ENCODE peak calls at places on chromosomes 4 and X, in six cellular contexts. R is K562, G is WTC11, W is HCT116, B is GM12878, O is H1. S is an unnamed sample.

GRCh38 chr4:122152699-122153328 is 683 bp downstream of the BLTP1 start:
- DNase-seq in W (no peak), O (no peak), B (no peak), G (peak), R (peak), S (peak)

GRCh38 chr4:92305148-92305877 is 1.5 kb downstream of the GRID2 start:
- DNase-seq in G (peak), W (peak), R (no peak), B (no peak), O (peak), S (no peak)

GRCh38 chrX:41051303-41051702 is 33.9 kb upstream of the USP9X start:
- DNase-seq in B (no peak), W (no peak), R (no peak), G (no peak), O (no peak), S (no peak)

GRCh38 chr4:37370052-37370451 is 125.5 kb downstream of the NWD2 start:
- DNase-seq in W (no peak), B (no peak), O (no peak), G (no peak), R (no peak), S (no peak)

GRCh38 chrX:82934980-82935379 is 573.1 kb upstream of the POU3F4 start:
- DNase-seq in G (no peak), R (no peak), O (no peak), B (no peak), W (no peak), S (no peak)

GRCh38 chr4:10184051-10184450 is 67.5 kb upstream of the WDR1 start:
- DNase-seq in B (no peak), R (no peak), W (no peak), G (no peak), O (no peak), S (no peak)

GRCh38 chr4:152039085-152039484 is 278.3 kb upstream of the GATB start:
- DNase-seq in W (no peak), R (no peak), O (no peak), G (no peak), B (no peak), S (no peak)

GRCh38 chr4:21790437-21791029 is 158.0 kb downstream of the KCNIP4 start:
- DNase-seq in B (no peak), R (peak), W (peak), G (no peak), O (no peak), S (no peak)

GRCh38 chrX:48498374-48498809 is 10.4 kb upstream of the PORCN start:
- DNase-seq in B (no peak), G (no peak), R (no peak), W (no peak), O (no peak), S (no peak)

GRCh38 chr4:7812191-7812860 is 127.3 kb downstream of the AFAP1 start:
- DNase-seq in G (no peak), O (no peak), B (no peak), W (no peak), R (no peak), S (no peak)

GRCh38 chr4:99135541-99136173 is 8.4 kb downstream of the ADH4 start:
- DNase-seq in R (no peak), W (no peak), O (no peak), G (no peak), B (no peak), S (no peak)

GRCh38 chr4:139704915-139705485 is 39.4 kb downstream of the MGST2 start:
- DNase-seq in O (no peak), G (no peak), W (peak), R (peak), B (no peak), S (peak)

GRCh38 chr4:156970501-156971167 is 965 bp downstream of the PDGFC start:
- DNase-seq in G (peak), B (no peak), W (no peak), O (peak), R (no peak), S (peak)

GRCh38 chr4:8737075-8737474 is 134.6 kb downstream of the HMX1 start:
- DNase-seq in G (no peak), O (no peak), B (no peak), R (no peak), W (no peak), S (no peak)

GRCh38 chr4:184792950-184793555 is 32.7 kb downstream of the ACSL1 start:
- DNase-seq in O (no peak), G (no peak), W (peak), B (no peak), R (no peak), S (peak)

GRCh38 chrX:135009838-135010237 is 12.5 kb downstream of the RTL8B start:
- DNase-seq in W (no peak), B (no peak), G (no peak), R (no peak), O (no peak), S (no peak)

GRCh38 chr4:88008624-88009235 is 1.3 kb downstream of the PKD2 start:
- DNase-seq in W (no peak), B (no peak), O (no peak), G (no peak), R (no peak), S (no peak)

GRCh38 chr4:185304944-185305690 is 90.6 kb downstream of the LRP2BP start:
- DNase-seq in G (peak), B (peak), W (no peak), O (peak), R (no peak), S (peak)

GRCh38 chrX:118614150-118614549 is 113.3 kb upstream of the IL13RA1 start:
- DNase-seq in O (no peak), W (no peak), B (no peak), R (no peak), G (no peak), S (no peak)

GRCh38 chrX:40097101-40097491 is 662 bp downstream of the BCOR start:
- DNase-seq in B (no peak), G (no peak), W (no peak), O (no peak), R (peak), S (no peak)

GRCh38 chr4:124712417-124713212 is at the start of gene ANKRD50:
- DNase-seq in O (peak), R (peak), W (peak), B (no peak), G (peak), S (peak)

GRCh38 chr4:16685536-16685935 is 212.9 kb downstream of the LDB2 start:
- DNase-seq in B (no peak), R (no peak), G (no peak), O (no peak), W (no peak), S (no peak)

GRCh38 chr4:184792334-184792733 is 33.4 kb downstream of the ACSL1 start:
- DNase-seq in O (no peak), R (no peak), B (no peak), G (no peak), W (no peak), S (no peak)

GRCh38 chrX:116462843-116463242 is at the start of gene CT83:
- DNase-seq in W (no peak), G (no peak), R (no peak), B (no peak), O (no peak), S (no peak)
- TF ChIP-seq ATF3 in W (no peak), G (no peak), R (no peak), B (no peak), O (no peak), S (no peak)

GRCh38 chr4:168619266-168619631 is 122.4 kb downstream of the PALLD start:
- DNase-seq in R (no peak), W (no peak), B (no peak), G (no peak), O (no peak), S (no peak)
- TF ChIP-seq ATF3 in R (no peak), W (no peak), B (no peak), G (no peak), O (no peak), S (no peak)

GRCh38 chr4:83219344-83219990 is 65.1 kb downstream of the COQ2 start:
- DNase-seq in O (no peak), G (no peak), W (no peak), R (no peak), B (peak), S (no peak)
- TF ChIP-seq ATF3 in O (no peak), G (no peak), W (no peak), R (no peak), B (no peak), S (no peak)

DNA sequence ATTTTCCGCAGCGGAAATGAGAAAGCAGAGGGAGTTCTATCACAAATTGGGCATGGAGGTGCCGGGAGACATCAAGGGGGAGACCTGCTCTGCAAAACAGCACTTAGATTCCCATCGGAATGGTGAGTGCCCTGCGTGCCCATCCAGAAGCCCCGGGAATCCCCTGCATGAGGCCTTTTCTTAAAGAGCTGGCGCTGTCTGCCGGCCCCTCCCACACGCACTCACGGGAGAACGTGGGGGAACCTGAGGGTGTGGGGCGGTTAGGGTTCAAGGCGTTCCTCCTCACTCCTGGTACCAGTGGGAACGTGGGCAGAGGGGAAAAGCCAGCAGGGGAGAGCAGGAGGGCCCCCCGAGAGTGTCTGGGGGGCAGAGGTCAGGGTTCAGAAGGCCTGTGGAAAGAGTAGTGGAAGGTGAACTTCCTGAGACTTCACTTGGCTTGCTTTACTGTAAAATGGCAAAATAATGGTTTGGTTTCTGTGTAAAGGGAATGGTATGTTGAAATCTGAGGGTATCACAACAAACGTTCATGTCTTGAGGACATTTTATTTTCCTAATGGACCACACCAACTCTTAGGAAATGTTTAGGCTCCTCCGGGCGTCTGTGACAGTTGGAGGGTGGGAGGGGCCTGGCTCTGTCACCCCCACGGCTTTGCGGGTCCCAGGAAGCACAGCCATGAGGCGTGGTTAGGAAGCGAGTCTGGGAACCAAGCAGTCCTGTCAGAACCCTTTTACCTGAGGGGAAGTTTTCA is 38.0 kb downstream of the PCGF3 start:
- DNase-seq in W (no peak), O (no peak), B (no peak), G (no peak), R (no peak), S (no peak)
- TF ChIP-seq ATF3 in W (no peak), O (no peak), B (no peak), G (no peak), R (no peak), S (no peak)

DNA sequence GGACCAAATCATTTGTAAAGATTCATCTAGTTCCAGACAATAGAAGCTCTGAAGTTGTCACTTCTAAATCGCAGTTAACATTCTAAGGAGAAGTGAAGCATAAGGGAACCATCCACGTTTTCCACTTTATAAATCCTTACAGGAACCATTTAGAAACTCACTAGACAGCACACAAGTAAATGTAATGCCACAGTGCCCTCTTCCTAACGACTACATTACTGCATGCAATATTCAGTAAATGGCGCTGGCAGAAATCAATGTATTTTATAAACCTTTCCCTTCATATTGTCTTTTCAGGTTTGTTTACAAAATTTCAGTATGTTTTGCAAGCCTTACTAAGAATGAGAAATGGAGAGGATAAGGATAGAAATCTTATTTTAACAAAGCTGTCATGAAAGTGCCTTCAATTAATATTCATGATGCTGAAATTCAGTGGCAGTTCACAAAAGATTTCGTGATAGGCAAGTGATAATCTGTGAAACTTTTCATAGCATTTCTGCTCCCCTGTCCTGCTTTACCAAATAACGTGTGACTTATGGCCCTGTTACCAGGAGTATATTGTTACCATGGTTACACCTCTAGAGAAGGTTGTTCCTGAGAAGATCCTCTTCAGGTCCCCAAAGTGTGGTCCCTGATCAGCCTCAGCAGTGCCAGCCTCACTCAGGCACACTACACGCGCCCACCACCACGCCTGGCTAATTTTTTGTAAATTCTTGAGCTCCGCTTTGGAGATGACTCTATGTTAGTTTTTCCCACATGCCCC is 54.2 kb downstream of the TMA16 start:
- DNase-seq in B (no peak), O (no peak), R (peak), W (no peak), G (no peak), S (peak)
- TF ChIP-seq ATF3 in B (no peak), O (no peak), R (no peak), W (no peak), G (no peak), S (no peak)

GRCh38 chr4:40121515-40121914 is 64.9 kb downstream of the N4BP2 start:
- DNase-seq in O (no peak), W (peak), B (peak), R (no peak), G (no peak), S (no peak)
- TF ChIP-seq ATF3 in O (no peak), W (no peak), B (no peak), R (peak), G (no peak), S (no peak)

GRCh38 chrX:111098874-111099273 is 2.9 kb downstream of the PAK3 start:
- DNase-seq in G (peak), O (peak), B (no peak), W (peak), R (peak), S (peak)

GRCh38 chrX:111102636-111103035 is 6.6 kb downstream of the PAK3 start:
- DNase-seq in O (no peak), W (no peak), G (no peak), R (no peak), B (no peak), S (no peak)

GRCh38 chrX:111101580-111101979 is 5.6 kb downstream of the PAK3 start:
- DNase-seq in O (no peak), G (no peak), B (no peak), R (no peak), W (no peak), S (no peak)

GRCh38 chrX:111103246-111103645 is 7.3 kb downstream of the PAK3 start:
- DNase-seq in W (no peak), R (no peak), G (no peak), O (no peak), B (no peak), S (no peak)

DNA sequence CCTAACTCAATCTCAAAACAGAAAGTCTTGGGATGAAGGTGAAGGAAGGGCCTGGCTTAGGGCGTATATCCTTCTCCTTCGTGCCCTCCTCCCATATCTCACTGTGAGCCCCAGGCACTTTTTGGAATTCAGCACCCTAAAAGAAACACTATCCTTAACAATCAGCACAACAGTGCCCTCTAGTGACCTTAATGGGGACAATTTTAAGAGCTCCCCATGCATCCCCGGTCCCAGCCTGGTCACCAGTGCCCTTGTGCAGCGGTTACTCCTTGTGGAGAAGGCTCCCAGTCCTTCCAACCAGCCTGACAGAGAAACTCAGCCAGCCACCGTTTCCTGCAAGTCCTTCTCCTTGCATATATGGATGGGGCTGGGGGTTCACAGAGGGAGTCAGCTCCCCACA is 4.2 kb downstream of the PAK3 start:
- DNase-seq in R (peak), W (peak), O (peak), G (peak), B (no peak), S (peak)
- TF ChIP-seq ATF3 in R (no peak), W (no peak), O (no peak), G (no peak), B (no peak), S (no peak)